ENCODE peak calls at places on chromosomes 1 and 21, in four cellular contexts. R is transverse colon, K is endothelial cell of umbilical vein, T is GM23338. C is an unnamed sample.

GRCh38 chr1:6243053-6243834 is 735 bp upstream of the HES3 start:
- DNase-seq in R (no peak), T (peak; percentile 64), K (no peak), C (no peak)

GRCh38 chr1:41235893-41236292 is 6.2 kb downstream of the SCMH1 start:
- DNase-seq in R (no peak), T (no peak), K (no peak), C (no peak)

GRCh38 chr1:173856903-173857302 is 10.9 kb downstream of the GAS5 start:
- DNase-seq in T (no peak), K (peak; percentile 57), R (no peak), C (no peak)

GRCh38 chr21:36321325-36322082 is 1.5 kb downstream of the MORC3 start:
- DNase-seq in K (peak; percentile 78), T (peak; percentile 66), R (no peak), C (peak; percentile 22)

GRCh38 chr1:214524824-214525223 is 26.6 kb downstream of the PTPN14 start:
- DNase-seq in T (no peak), R (no peak), K (no peak), C (no peak)

GRCh38 chr21:38597436-38597835 is 99.2 kb upstream of the ERG start:
- DNase-seq in T (no peak), K (no peak), R (no peak), C (no peak)

GRCh38 chr1:8202182-8202905 is 115.6 kb upstream of the SLC45A1 start:
- DNase-seq in K (peak; percentile 60), R (peak; percentile 54), T (peak; percentile 48), C (peak; percentile 41)

GRCh38 chr1:204261746-204262505 is 48.1 kb upstream of the GOLT1A start:
- DNase-seq in T (no peak), K (no peak), R (no peak), C (no peak)

GRCh38 chr1:201230676-201231075 is 40.1 kb downstream of the IGFN1 start:
- DNase-seq in K (no peak), R (no peak), T (no peak), C (no peak)

GRCh38 chr1:171350579-171350978 is 36.6 kb downstream of the FMO4 start:
- DNase-seq in R (no peak), K (no peak), T (no peak), C (no peak)

GRCh38 chr1:57966751-57967406 is 543.0 kb upstream of the DAB1 start:
- DNase-seq in T (peak; percentile 85), R (no peak), K (no peak), C (no peak)

GRCh38 chr1:198845851-198846250 is 207.0 kb downstream of the PTPRC start:
- DNase-seq in T (no peak), R (no peak), K (no peak), C (no peak)

GRCh38 chr1:51729824-51730284 is 113.0 kb downstream of the OSBPL9 start:
- DNase-seq in T (no peak), K (no peak), R (no peak), C (no peak)

GRCh38 chr1:25610822-25611630 is 5.6 kb upstream of the MAN1C1 start:
- DNase-seq in K (no peak), R (no peak), T (no peak), C (no peak)

GRCh38 chr1:219185486-219186117 is 11.9 kb downstream of the LYPLAL1 start:
- DNase-seq in R (no peak), K (no peak), T (no peak), C (no peak)

GRCh38 chr1:198047913-198048312 is 108.9 kb upstream of the NEK7 start:
- DNase-seq in T (no peak), K (no peak), R (no peak), C (no peak)

GRCh38 chr1:90719321-90720136 is 2.4 kb upstream of the BARHL2 start:
- DNase-seq in R (no peak), K (no peak), T (peak; percentile 62), C (no peak)

GRCh38 chr1:45973106-45973505 is 159.3 kb downstream of the PIK3R3 start:
- DNase-seq in R (no peak), T (no peak), K (no peak), C (no peak)

GRCh38 chr1:45979778-45980176 is 152.7 kb downstream of the PIK3R3 start:
- DNase-seq in K (no peak), T (no peak), R (peak; percentile 68), C (no peak)

GRCh38 chr1:45979074-45979777 is 153.2 kb downstream of the PIK3R3 start:
- DNase-seq in T (no peak), R (no peak), K (peak; percentile 69), C (no peak)

GRCh38 chr1:45974541-45975269 is 157.7 kb downstream of the PIK3R3 start:
- DNase-seq in T (no peak), R (peak; percentile 46), K (no peak), C (no peak)

DNA sequence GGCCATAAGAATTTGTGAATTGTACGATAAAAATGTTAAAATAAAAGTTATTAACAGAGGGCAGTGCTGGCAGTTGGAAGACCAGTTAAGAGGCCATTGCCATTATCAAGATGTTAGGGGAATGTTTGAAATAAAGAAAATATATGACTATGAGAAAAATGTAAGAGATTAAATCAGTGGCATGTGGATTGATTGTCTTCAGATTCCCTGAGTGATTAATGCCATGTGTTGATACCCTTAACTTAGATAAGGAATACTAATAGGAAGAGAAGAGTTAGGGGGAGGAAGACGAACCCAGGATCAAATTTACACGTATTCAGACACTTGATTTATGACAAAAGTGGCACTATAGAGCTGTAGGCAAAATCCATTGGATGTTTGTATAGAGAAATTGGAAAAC is 155.8 kb downstream of the PIK3R3 start:
- DNase-seq in R (no peak), K (no peak), T (no peak), C (no peak)
- H3K27ac ChIP-seq in R (peak overlapping the region; percentile 84), K (no peak overlapping the region), T (no peak overlapping the region), C (no peak overlapping the region)

DNA sequence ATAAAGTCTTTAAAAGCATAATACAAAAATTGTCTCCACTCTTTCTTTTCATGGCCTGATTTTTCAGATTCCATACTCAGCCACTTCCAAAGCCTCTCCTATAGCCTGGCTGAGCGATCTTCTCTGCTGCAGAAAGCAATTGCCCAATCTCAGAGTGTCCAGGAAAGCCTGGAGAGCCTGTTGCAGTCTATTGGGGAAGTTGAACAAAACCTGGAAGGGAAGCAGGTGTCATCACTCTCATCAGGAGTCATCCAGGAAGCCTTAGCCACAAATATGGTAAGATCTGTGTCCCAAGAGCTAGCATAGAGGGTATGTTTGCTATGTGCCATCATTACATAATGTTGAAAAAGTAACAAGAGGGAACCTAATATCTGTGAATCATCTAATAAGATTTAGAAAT is 130.7 kb upstream of the BMP8A start:
- DNase-seq in R (no peak), K (no peak), T (no peak), C (no peak)
- TF ChIP-seq POLR2AphosphoS5 in R (no peak), K (no peak), T (no peak), C (no peak)

GRCh38 chr1:23278717-23279116 is 61.4 kb upstream of the HTR1D start:
- DNase-seq in T (no peak), K (no peak), R (no peak), C (no peak)

GRCh38 chr1:23283660-23284602 is 60.2 kb downstream of the HNRNPR start:
- DNase-seq in T (no peak), K (no peak), R (no peak), C (no peak)

GRCh38 chr1:23286401-23286800 is 57.7 kb downstream of the HNRNPR start:
- DNase-seq in K (no peak), T (no peak), R (no peak), C (no peak)

GRCh38 chr1:23282967-23283366 is 61.1 kb downstream of the HNRNPR start:
- DNase-seq in R (no peak), T (no peak), K (peak; percentile 70), C (no peak)
- H3K27ac ChIP-seq in R (no peak overlapping the region), T (no peak overlapping the region), K (peak overlapping the region; percentile 40), C (no peak overlapping the region)

DNA sequence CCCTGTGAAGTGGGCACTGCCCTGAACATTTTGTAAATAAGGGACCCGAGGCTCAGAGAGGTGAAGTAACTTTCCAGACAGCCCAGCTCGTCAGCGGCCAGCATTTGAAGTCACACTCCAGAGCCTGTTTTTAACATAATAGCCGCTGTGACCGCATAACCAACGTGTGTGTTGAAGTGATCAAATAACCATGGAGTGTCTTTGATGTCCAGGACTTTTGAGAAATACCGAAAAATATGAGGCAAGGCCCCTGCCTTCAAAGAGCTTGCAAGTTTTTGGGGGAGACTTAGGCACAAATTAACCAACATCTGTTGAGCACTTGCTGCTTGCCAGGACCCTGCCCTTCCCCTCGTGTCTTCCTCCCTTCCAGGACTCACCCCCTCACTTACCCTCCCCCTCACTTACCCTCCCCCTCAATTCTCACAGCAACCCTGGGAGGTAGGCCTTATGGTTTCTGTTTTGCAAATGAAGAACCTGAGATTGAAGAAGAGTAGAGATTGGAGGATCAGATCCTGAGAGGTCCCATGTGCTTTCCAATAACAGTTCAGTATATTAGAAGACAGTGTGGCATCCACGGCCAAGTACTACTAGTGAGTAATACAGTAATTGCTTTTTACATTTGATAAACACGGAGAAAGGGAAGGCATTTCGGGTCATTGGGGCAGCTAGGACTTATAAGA is 1.3 kb upstream of the SLC16A1 start:
- DNase-seq in K (peak; percentile 86), R (peak; percentile 23), T (peak; percentile 75), C (no peak)
- TF ChIP-seq POLR2AphosphoS5 in K (no peak), R (no peak), T (peak; percentile 40), C (no peak)

DNA sequence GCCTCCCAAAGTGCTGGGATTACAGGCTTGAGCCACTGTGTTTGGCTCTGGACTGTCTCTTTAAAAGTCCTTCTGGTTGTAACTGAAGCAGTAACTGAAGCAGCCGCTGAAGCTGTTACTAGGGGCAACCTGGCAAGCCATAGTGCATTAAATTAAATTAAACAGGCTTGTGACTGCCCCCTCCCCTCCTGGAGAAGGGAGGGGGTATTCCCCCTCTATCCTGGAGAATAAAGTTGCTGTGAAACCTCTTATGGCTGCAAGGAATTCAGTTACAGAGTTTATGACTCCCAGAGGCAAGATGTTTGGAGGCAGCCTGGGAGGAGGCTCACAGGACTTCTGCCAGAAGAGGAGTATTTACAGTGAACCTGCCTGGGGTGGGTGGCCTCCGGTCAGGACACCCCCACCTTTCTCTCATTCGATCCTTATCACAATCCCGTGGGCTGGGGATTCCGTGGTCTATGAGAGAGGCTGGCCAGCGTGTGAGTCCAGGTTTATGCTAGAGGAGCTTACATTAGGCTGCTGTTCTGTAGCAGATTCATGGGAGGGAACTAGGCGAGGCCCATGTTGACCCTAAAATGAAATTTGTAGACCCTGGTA is 8.3 kb downstream of the TTC22 start:
- DNase-seq in K (no peak), R (no peak), T (no peak), C (no peak)
- H3K27ac ChIP-seq in K (no peak overlapping the region), R (peak overlapping the region; percentile 87), T (no peak overlapping the region), C (no peak overlapping the region)

DNA sequence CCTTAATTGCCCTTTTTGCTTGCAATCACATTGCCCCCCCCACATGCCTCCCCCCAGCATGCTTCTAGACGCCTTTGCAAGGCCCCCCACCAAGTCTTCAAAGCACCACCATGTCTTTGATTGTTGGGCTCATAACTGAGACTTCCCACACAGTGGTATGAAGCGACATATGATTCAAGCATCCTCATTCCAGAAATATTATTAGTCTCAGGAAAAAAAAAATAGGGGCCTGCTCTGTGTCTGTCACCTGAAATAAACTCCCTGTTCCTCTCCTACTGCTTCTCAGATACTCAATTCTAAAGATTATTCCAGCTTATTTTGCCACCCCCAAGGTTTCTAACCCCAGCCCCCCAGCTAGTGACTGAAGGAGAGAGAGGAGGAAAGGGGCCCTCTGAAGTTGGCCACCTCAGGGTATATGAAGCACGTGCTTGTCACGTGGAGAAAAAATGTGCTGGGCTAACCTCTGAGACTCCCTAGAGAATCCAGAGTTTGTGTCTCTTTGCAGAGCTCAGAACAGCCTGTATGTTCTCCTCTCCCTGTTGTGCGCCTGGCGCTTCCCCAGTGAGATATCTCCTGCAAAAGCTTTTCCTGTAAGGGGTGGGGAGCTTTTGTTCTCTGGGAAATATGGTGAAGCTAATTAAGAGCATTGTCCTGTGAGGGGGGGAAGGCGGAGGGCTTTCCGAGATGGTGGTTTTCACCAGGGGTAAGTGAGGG is 35.9 kb upstream of the RASAL2 start:
- DNase-seq in R (no peak), K (peak; percentile 38), T (peak; percentile 42), C (no peak)
- TF ChIP-seq POLR2AphosphoS5 in R (no peak), K (no peak), T (no peak), C (peak; percentile 39)